ENCODE peak calls at places on chromosomes 13 and 19, in six cellular contexts. M, E, R, X, G and D are unnamed samples.

GRCh38 chr13:49620170-49620621 is 8.1 kb upstream of the ARL11 start:
- DNase-seq in R (peak; percentile 69), X (no peak), G (peak; percentile 46), E (peak; percentile 63), M (no peak), D (no peak)

GRCh38 chr19:49497047-49497789 is 984 bp downstream of the RPS11 start:
- DNase-seq in G (no peak), M (peak; percentile 79), E (peak; percentile 92), R (no peak), X (peak; percentile 88), D (peak; percentile 82)

GRCh38 chr19:48401277-48401676 is 7.8 kb downstream of the GRIN2D start:
- DNase-seq in E (no peak), G (no peak), R (no peak), X (no peak), M (peak; percentile 68), D (no peak)

GRCh38 chr19:55042688-55043087 is 4.6 kb upstream of the GP6 start:
- DNase-seq in G (no peak), X (peak; percentile 34), E (no peak), R (no peak), M (no peak), D (no peak)

GRCh38 chr19:2037676-2038255 is 13.3 kb downstream of the MKNK2 start:
- DNase-seq in E (no peak), X (peak; percentile 60), G (peak; percentile 61), R (no peak), M (no peak), D (no peak)

GRCh38 chr19:996051-996838 is 4.0 kb upstream of the GRIN3B start:
- DNase-seq in E (peak; percentile 63), R (peak; percentile 89), G (peak; percentile 64), X (no peak), M (peak; percentile 74), D (peak; percentile 97)

GRCh38 chr13:33545492-33545891 is 259.9 kb upstream of the STARD13 start:
- DNase-seq in R (no peak), G (no peak), X (no peak), M (no peak), E (no peak), D (no peak)

GRCh38 chr19:459724-460511 is 915 bp downstream of the SHC2 start:
- DNase-seq in G (peak; percentile 79), E (no peak), X (peak; percentile 83), R (peak; percentile 94), M (peak; percentile 90), D (peak; percentile 15)

GRCh38 chr13:64925284-64925683 is 2304.9 kb downstream of the PCDH9 start:
- DNase-seq in X (no peak), R (peak; percentile 36), E (no peak), G (no peak), M (peak; percentile 90), D (no peak)

GRCh38 chr19:17560205-17560595 is 4.8 kb downstream of the COLGALT1 start:
- DNase-seq in E (no peak), X (peak; percentile 85), M (no peak), G (no peak), R (no peak), D (no peak)

GRCh38 chr13:76953921-76954320 is 5.6 kb downstream of the ACOD1 start:
- DNase-seq in M (no peak), G (no peak), X (no peak), R (no peak), E (no peak), D (no peak)

GRCh38 chr19:372306-372890 is 27.8 kb upstream of the MIER2 start:
- DNase-seq in M (peak; percentile 36), X (peak; percentile 62), G (peak; percentile 80), R (no peak), E (no peak), D (no peak)

GRCh38 chr13:112443191-112444000 is 67.2 kb downstream of the SPACA7 start:
- DNase-seq in R (no peak), M (peak; percentile 76), G (no peak), X (no peak), E (no peak), D (no peak)

GRCh38 chr13:74562381-74562780 is 428.2 kb upstream of the KLF12 start:
- DNase-seq in R (no peak), X (no peak), E (no peak), G (no peak), M (no peak), D (no peak)

GRCh38 chr13:33321686-33322473 is 36.3 kb upstream of the STARD13 start:
- DNase-seq in G (no peak), R (no peak), E (no peak), M (no peak), X (no peak), D (no peak)

GRCh38 chr13:51995677-51996551 is 15.3 kb downstream of the ATP7B start:
- DNase-seq in M (peak; percentile 60), E (no peak), G (no peak), X (no peak), R (no peak), D (no peak)

GRCh38 chr19:8320564-8321066 is 560 bp downstream of the NDUFA7 start:
- DNase-seq in E (no peak), G (no peak), R (no peak), X (no peak), M (peak; percentile 71), D (no peak)

GRCh38 chr19:8319807-8320520 is 1.2 kb downstream of the NDUFA7 start:
- DNase-seq in G (no peak), M (no peak), E (no peak), R (no peak), X (no peak), D (no peak)

GRCh38 chr19:8322638-8322997 is 1.3 kb downstream of the RPS28 start:
- DNase-seq in E (no peak), R (no peak), G (no peak), M (no peak), X (no peak), D (no peak)

GRCh38 chr19:8321760-8322637 is 703 bp downstream of the RPS28 start:
- DNase-seq in E (no peak), X (no peak), M (no peak), R (peak; percentile 71), G (no peak), D (no peak)

GRCh38 chr19:8321067-8321759 is at the start of the genes NDUFA7 and RPS28:
- DNase-seq in R (peak; percentile 97), E (peak; percentile 97), G (peak; percentile 99), X (peak; percentile 98), M (peak; percentile 98), D (peak; percentile 94)
- TF ChIP-seq CTCF in R (no peak), E (peak; percentile 45), G (no peak), X (peak; percentile 40), M (peak; percentile 27), D (no peak)

GRCh38 chr13:61391426-61391825 is 24.2 kb downstream of the PCDH20 start:
- DNase-seq in R (no peak), G (no peak), E (no peak), M (no peak), X (no peak), D (no peak)
- H3K27ac ChIP-seq in R (no peak overlapping the region), G (no peak overlapping the region), E (no peak overlapping the region), M (no peak overlapping the region), X (no peak overlapping the region), D (no peak overlapping the region)

DNA sequence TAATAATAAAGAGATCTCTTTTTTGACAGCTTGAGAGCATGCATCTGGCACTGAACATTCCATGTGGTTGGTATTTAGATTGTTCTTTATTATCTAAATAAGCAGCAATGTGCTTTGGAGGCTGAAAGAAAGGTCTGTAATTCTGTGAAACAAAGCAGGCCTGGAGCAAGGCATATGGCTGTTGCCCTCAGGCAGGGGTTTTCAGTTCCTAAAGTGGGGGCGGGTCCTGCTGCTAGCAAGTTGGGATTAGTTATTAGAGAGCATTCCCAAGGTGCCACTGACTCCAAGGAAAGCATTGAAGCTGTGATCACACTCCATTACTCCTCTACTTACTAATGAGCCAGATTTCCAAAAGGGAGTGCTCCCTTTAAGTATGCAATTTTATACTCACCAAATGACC is 432.2 kb downstream of the OLFM4 start:
- DNase-seq in E (no peak), X (no peak), G (no peak), M (peak; percentile 52), R (no peak), D (no peak)
- TF ChIP-seq CTCF in E (no peak), X (no peak), G (no peak), M (no peak), R (no peak), D (no peak)

GRCh38 chr19:38695832-38696732 is 48.2 kb downstream of the CAPN12 start:
- DNase-seq in E (no peak), M (no peak), G (no peak), R (no peak), X (no peak), D (no peak)
- H3K27ac ChIP-seq in E (peak overlapping the region; percentile 58), M (peak overlapping the region; percentile 50), G (no peak overlapping the region), R (peak overlapping the region; percentile 66), X (peak overlapping the region; percentile 28), D (no peak overlapping the region)

DNA sequence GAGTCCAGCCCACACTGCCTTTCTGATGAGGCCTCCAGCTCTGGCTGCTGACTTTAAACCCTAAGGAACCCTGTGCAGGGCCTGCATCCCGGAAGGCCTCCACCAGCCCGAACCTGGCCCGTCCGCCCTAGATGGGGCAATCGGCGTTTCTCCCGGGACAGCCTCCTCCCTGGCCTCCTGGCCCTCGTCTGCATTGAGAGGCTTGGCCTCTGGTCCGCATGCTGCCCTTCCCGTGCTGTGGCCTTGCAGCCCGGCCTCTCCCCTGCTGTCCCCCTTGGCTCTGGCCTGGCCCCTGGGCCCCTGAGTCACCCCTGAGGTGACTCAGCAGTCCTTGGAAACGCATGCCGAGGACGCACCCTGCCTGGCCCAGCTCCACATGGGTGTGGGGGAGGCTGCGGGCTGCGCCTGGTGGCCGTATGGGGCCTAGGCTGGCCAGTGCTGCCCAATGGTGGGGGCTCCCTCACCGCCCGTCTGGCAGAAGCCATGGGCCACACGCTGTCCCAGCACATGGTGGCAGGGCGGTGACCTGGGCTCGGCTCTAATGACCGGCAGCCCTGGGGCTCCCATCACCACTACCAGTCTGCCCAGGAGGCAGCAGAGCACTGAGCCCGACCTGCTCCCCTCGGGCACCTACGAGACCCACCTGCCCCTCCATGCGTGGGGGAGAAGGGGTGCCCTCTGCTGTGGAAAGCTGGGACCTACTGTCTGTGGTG is 25.7 kb downstream of the SH3GL1 start:
- DNase-seq in G (peak; percentile 82), R (peak; percentile 91), E (no peak), M (peak; percentile 76), X (peak; percentile 83), D (no peak)
- TF ChIP-seq CTCF in G (no peak), R (no peak), E (no peak), M (no peak), X (no peak), D (no peak)